ENCODE peak calls at places on chromosomes 2 and 18, in four cellular contexts. One of them, this sample, is unnamed.
A peak's percentile ranks its signal among the peaks of the same experiment; 100 is the strongest.

GRCh38 chr2:219003267-219003634 is 10.0 kb upstream of the CRYBA2 start:
- DNase-seq in M059J: no peak
- DNase-seq in left lung: no peak
- DNase-seq in activated naive CD4-positive, alpha-beta T cell treated with anti-CD3 and anti-CD28 coated beads, Interleukin-2, amount 50 U/mL, for 16 hours: no peak
- DNase-seq in this sample: no peak

GRCh38 chr18:35732134-35732533 is 150.6 kb downstream of the GALNT1 start:
- DNase-seq in activated naive CD4-positive, alpha-beta T cell treated with anti-CD3 and anti-CD28 coated beads, Interleukin-2, amount 50 U/mL, for 16 hours: no peak
- DNase-seq in left lung: no peak
- DNase-seq in M059J: no peak
- DNase-seq in this sample: no peak

GRCh38 chr18:10138719-10139118 is 224.9 kb downstream of the VAPA start:
- DNase-seq in M059J: no peak
- DNase-seq in left lung: no peak
- DNase-seq in activated naive CD4-positive, alpha-beta T cell treated with anti-CD3 and anti-CD28 coated beads, Interleukin-2, amount 50 U/mL, for 16 hours: no peak
- DNase-seq in this sample: no peak

GRCh38 chr18:28607991-28608390 is 431.1 kb upstream of the CDH2 start:
- DNase-seq in left lung: no peak
- DNase-seq in M059J: no peak
- DNase-seq in activated naive CD4-positive, alpha-beta T cell treated with anti-CD3 and anti-CD28 coated beads, Interleukin-2, amount 50 U/mL, for 16 hours: no peak
- DNase-seq in this sample: no peak

GRCh38 chr18:67705748-67706147 is 189.2 kb upstream of the DSEL start:
- DNase-seq in M059J: peak; percentile 14
- DNase-seq in left lung: no peak
- DNase-seq in activated naive CD4-positive, alpha-beta T cell treated with anti-CD3 and anti-CD28 coated beads, Interleukin-2, amount 50 U/mL, for 16 hours: no peak
- DNase-seq in this sample: no peak

GRCh38 chr2:128986867-128987268 is 668.2 kb upstream of the HS6ST1 start:
- DNase-seq in M059J: no peak
- DNase-seq in activated naive CD4-positive, alpha-beta T cell treated with anti-CD3 and anti-CD28 coated beads, Interleukin-2, amount 50 U/mL, for 16 hours: no peak
- DNase-seq in left lung: no peak
- DNase-seq in this sample: no peak

GRCh38 chr2:241680827-241681599 is 5.6 kb downstream of the DTYMK start:
- DNase-seq in M059J: peak; percentile 91
- DNase-seq in left lung: no peak
- DNase-seq in activated naive CD4-positive, alpha-beta T cell treated with anti-CD3 and anti-CD28 coated beads, Interleukin-2, amount 50 U/mL, for 16 hours: no peak
- DNase-seq in this sample: no peak

GRCh38 chr18:74389161-74389927 is 67.8 kb downstream of the DIPK1C start:
- DNase-seq in activated naive CD4-positive, alpha-beta T cell treated with anti-CD3 and anti-CD28 coated beads, Interleukin-2, amount 50 U/mL, for 16 hours: no peak
- DNase-seq in left lung: no peak
- DNase-seq in M059J: no peak
- DNase-seq in this sample: no peak

GRCh38 chr18:68916734-68917133 is 118.9 kb downstream of the CCDC102B start:
- DNase-seq in M059J: peak; percentile 83
- DNase-seq in activated naive CD4-positive, alpha-beta T cell treated with anti-CD3 and anti-CD28 coated beads, Interleukin-2, amount 50 U/mL, for 16 hours: no peak
- DNase-seq in left lung: no peak
- DNase-seq in this sample: no peak

GRCh38 chr2:100018312-100018711 is 124.1 kb downstream of the AFF3 start:
- DNase-seq in M059J: no peak
- DNase-seq in activated naive CD4-positive, alpha-beta T cell treated with anti-CD3 and anti-CD28 coated beads, Interleukin-2, amount 50 U/mL, for 16 hours: no peak
- DNase-seq in left lung: no peak
- DNase-seq in this sample: no peak